ENCODE peak calls at places on chromosomes 4 and X, in ten cellular contexts. S, U, W, O, Q, X, H, V, G and I are unnamed samples.

GRCh38 chrX:46574941-46575381 is 1.4 kb downstream of the CHST7 start:
- DNase-seq in S (no peak), U (no peak), W (no peak), O (no peak), Q (no peak), X (no peak), H (peak; percentile 31), V (peak; percentile 63), G (no peak), I (no peak)

GRCh38 chr4:182916483-182917181 is 554 bp downstream of the DCTD start:
- DNase-seq in S (peak; percentile 20), U (peak; percentile 63), W (peak; percentile 79), O (peak; percentile 20), Q (peak; percentile 47), X (peak; percentile 82), H (peak; percentile 65), V (peak; percentile 93), G (peak; percentile 72), I (peak; percentile 38)

GRCh38 chrX:30065226-30065625 is 150.1 kb upstream of the MAGEB2 start:
- DNase-seq in S (no peak), U (no peak), W (peak; percentile 52), O (no peak), Q (no peak), X (no peak), H (no peak), V (no peak), G (no peak), I (no peak)

GRCh38 chrX:68947882-68948605 is 119.2 kb downstream of the EFNB1 start:
- DNase-seq in S (no peak), U (no peak), W (no peak), O (no peak), Q (no peak), X (no peak), H (no peak), V (peak; percentile 70), G (no peak), I (no peak)

GRCh38 chr4:39668835-39669234 is 29.1 kb upstream of the UBE2K start:
- DNase-seq in S (no peak), U (no peak), W (no peak), O (no peak), Q (no peak), X (no peak), H (no peak), V (no peak), G (no peak), I (no peak)

GRCh38 chr4:75142850-75143249 is 209.9 kb downstream of the PARM1 start:
- DNase-seq in S (no peak), U (no peak), W (peak; percentile 12), O (no peak), Q (no peak), X (no peak), H (no peak), V (no peak), G (no peak), I (no peak)

GRCh38 chr4:31417051-31417450 is 696.9 kb downstream of the PCDH7 start:
- DNase-seq in S (no peak), U (no peak), W (no peak), O (no peak), Q (no peak), X (no peak), H (no peak), V (no peak), G (no peak), I (no peak)

GRCh38 chrX:23317799-23318724 is 16.6 kb upstream of the PTCHD1 start:
- DNase-seq in S (peak; percentile 15), U (no peak), W (no peak), O (no peak), Q (no peak), X (no peak), H (no peak), V (no peak), G (peak; percentile 12), I (no peak)

GRCh38 chrX:16867947-16868346 is 2.2 kb downstream of the RBBP7 start:
- DNase-seq in S (no peak), U (no peak), W (no peak), O (no peak), Q (no peak), X (no peak), H (no peak), V (no peak), G (no peak), I (no peak)

GRCh38 chrX:22800806-22801205 is 199.0 kb upstream of the DDX53 start:
- DNase-seq in S (no peak), U (no peak), W (no peak), O (no peak), Q (no peak), X (no peak), H (no peak), V (no peak), G (no peak), I (no peak)

GRCh38 chr4:183876268-183876934 is 28.7 kb upstream of the STOX2 start:
- DNase-seq in S (no peak), U (peak; percentile 44), W (peak; percentile 85), O (peak; percentile 61), Q (no peak), X (peak; percentile 81), H (peak; percentile 87), V (peak; percentile 90), G (peak; percentile 63), I (no peak)

GRCh38 chr4:134422776-134423175 is 221.2 kb upstream of the PABPC4L start:
- DNase-seq in S (no peak), U (no peak), W (no peak), O (no peak), Q (no peak), X (no peak), H (no peak), V (no peak), G (no peak), I (no peak)

GRCh38 chr4:16914208-16914607 is 15.8 kb upstream of the LDB2 start:
- DNase-seq in S (no peak), U (no peak), W (peak; percentile 34), O (no peak), Q (no peak), X (no peak), H (no peak), V (no peak), G (no peak), I (no peak)

DNA sequence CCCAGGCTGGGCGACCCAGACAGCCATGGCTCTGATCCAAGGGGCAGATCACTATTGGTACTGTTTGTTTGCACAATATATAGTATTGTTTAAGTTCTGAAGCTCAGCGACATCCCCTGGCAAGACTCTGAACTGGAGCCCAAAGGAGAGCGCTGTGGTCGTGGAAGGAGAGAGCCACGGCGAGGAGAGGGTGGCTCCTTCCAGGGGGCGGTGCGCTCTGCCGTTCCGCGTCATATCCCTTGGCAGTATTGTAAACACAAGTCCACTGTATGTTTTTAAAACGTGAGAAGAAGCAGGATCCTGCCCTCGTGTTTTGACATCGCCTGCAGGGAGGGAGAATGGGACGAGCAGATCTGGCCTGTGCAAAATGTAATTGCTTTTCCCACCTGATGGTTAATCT is 185.5 kb downstream of the RAB28 start:
- DNase-seq in S (no peak), U (no peak), W (peak; percentile 17), O (no peak), Q (no peak), X (no peak), H (no peak), V (no peak), G (peak; percentile 46), I (no peak)
- TF ChIP-seq CTCF in S (no peak), U (no peak), W (no peak), O (no peak), Q (no peak), X (no peak), H (no peak), V (no peak), G (peak; percentile 12), I (no peak)

GRCh38 chrX:110374544-110374943 is 15.9 kb downstream of the RTL9 start:
- DNase-seq in S (no peak), U (no peak), W (no peak), O (no peak), Q (no peak), X (no peak), H (no peak), V (no peak), G (no peak), I (no peak)

DNA sequence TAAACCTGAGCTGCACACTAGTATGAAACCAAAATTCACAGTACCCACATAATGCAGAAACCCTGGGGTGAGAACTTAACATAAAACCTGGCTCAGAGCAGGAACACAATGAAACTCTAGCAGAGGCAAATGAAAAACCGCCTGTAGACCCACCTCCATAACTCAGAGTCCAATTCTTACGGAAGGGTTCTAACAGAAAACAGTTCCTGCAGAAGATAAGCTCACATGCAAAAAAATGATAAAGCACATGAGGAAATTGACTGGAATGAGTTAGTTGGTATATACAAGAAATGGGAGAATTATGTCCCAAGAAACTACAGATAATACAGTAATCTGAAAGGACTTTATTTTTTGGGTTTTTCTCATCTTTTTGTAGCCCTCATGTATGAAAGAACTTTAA is 14.7 kb downstream of the RTL9 start:
- DNase-seq in S (no peak), U (no peak), W (no peak), O (no peak), Q (no peak), X (no peak), H (no peak), V (no peak), G (no peak), I (no peak)
- TF ChIP-seq POLR2A in S (no peak), U (no peak), W (no peak), O (no peak), Q (no peak), X (no peak), H (no peak), V (no peak), G (no peak), I (no peak)

GRCh38 chrX:111875881-111876280 is at the start of gene TRPC5OS:
- DNase-seq in S (no peak), U (no peak), W (no peak), O (no peak), Q (no peak), X (no peak), H (no peak), V (no peak), G (no peak), I (no peak)
- TF ChIP-seq CTCF in S (no peak), U (no peak), W (no peak), O (no peak), Q (no peak), X (no peak), H (no peak), V (no peak), G (no peak), I (no peak)

DNA sequence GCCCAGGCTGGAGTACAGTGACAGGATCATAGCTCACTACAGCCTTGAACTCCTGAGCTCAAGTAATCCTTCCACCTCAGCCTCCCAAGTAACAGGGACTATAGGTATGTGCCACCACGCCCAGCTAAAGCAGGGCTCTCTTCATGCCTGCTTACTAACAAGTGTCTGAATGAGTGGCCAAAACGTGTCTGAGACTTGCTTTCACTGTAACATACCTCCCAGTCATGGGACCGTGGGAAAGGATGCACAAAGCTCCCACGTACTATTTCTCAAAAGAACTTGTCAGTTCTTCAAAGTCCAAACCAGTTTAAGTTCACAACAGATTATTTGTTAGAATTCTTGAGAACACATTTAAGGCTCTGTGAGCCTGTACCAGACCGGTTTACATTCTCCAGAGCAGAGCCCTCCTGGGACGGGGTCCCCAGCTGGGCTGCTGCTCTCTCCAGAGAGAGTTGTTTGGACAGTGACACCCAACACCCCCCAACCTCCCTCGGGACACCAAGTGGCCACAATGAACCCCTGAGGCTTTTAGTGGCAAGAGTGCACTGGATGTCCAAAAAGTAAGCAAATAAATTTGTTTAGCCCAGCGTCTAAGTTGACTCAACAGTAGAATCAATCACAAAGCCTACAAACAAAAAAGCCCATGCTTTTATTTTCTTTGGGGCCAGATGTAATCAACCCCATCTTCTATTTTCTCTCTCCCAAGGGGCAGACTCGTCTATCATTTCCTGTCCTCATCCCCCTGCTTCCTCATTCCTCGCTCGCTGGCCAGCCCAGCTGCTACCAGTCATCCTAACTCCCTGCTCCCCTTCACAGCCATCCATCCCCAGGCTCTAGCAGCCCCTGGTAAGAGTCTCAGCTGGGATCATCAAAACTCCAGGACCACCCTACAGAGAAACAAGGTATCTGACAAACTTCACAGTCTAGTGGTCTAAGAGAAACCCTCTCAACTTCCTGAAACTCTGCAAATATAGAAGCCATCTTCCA is 23.9 kb downstream of the SH3KBP1 start:
- DNase-seq in S (no peak), U (no peak), W (peak; percentile 29), O (no peak), Q (no peak), X (no peak), H (no peak), V (peak; percentile 58), G (no peak), I (no peak)
- TF ChIP-seq POLR2A in S (no peak), U (no peak), W (no peak), O (no peak), Q (no peak), X (no peak), H (no peak), V (no peak), G (no peak), I (no peak)